ENCODE peak calls at places on chromosomes 4 and X, in ten cellular contexts. E is heart right ventricle, L is Panc1, W is psoas muscle, O is cardiac muscle cell, S is right lobe of liver, H is heart left ventricle, K is breast epithelium, R is lower lobe of right lung, D is colonic mucosa. A is an unnamed sample.

GRCh38 chrX:115459883-115460564 is 101.0 kb upstream of the PLS3 start:
- DNase-seq in S (no peak), H (no peak), E (no peak), R (no peak), K (no peak), W (no peak), L (no peak), O (no peak), D (no peak), A (no peak)

GRCh38 chr4:146346276-146346675 is 131.9 kb downstream of the REELD1 start:
- DNase-seq in E (no peak), H (no peak), K (no peak), D (no peak), O (no peak), S (no peak), R (no peak), L (no peak), W (no peak), A (no peak)

GRCh38 chr4:7906171-7906581 is 33.5 kb downstream of the AFAP1 start:
- DNase-seq in S (no peak), R (no peak), L (no peak), O (no peak), E (no peak), W (no peak), K (no peak), H (no peak), D (no peak), A (no peak)

GRCh38 chr4:82284475-82284857 is 89.3 kb downstream of the HNRNPD start:
- DNase-seq in R (no peak), S (no peak), H (no peak), W (no peak), E (no peak), O (peak; percentile 70), D (no peak), K (no peak), L (no peak), A (no peak)

GRCh38 chrX:96843566-96843965 is 40.1 kb upstream of the RPA4 start:
- DNase-seq in O (peak; percentile 43), L (no peak), K (no peak), W (no peak), E (peak; percentile 3), S (no peak), D (no peak), H (no peak), R (no peak), A (no peak)

GRCh38 chr4:26619784-26620183 is 35.9 kb downstream of the TBC1D19 start:
- DNase-seq in O (no peak), E (no peak), L (no peak), W (no peak), R (no peak), K (no peak), S (no peak), D (no peak), H (no peak), A (no peak)

GRCh38 chrX:102832661-102833060 is 104.4 kb upstream of the RAB40AL start:
- DNase-seq in L (no peak), K (no peak), W (no peak), O (no peak), R (no peak), H (no peak), E (no peak), D (no peak), S (no peak), A (no peak)

GRCh38 chrX:119690921-119691716 is 1.8 kb downstream of the SEPTIN6 start:
- DNase-seq in L (no peak), R (no peak), E (no peak), W (no peak), D (no peak), K (no peak), S (peak; percentile 72), O (no peak), H (no peak), A (no peak)

GRCh38 chrX:120672389-120672788 is 42.5 kb upstream of the C1GALT1C1 start:
- DNase-seq in W (peak; percentile 69), S (peak; percentile 58), O (no peak), R (no peak), K (peak; percentile 19), D (no peak), L (peak; percentile 10), E (peak; percentile 22), H (peak; percentile 12), A (no peak)

GRCh38 chr4:6442555-6442954 is 29.9 kb downstream of the PPP2R2C start:
- DNase-seq in S (no peak), R (no peak), O (no peak), L (no peak), W (no peak), H (no peak), K (no peak), E (no peak), D (no peak), A (no peak)

GRCh38 chrX:131746491-131746968 is 202.7 kb downstream of the OR13H1 start:
- DNase-seq in S (no peak), E (peak; percentile 8), O (no peak), D (peak; percentile 91), H (no peak), R (no peak), K (peak; percentile 85), L (peak; percentile 91), W (peak; percentile 90), A (peak; percentile 23)

GRCh38 chrX:39896951-39897740 is 200.6 kb downstream of the BCOR start:
- DNase-seq in W (peak; percentile 64), H (no peak), R (peak; percentile 49), K (peak; percentile 78), E (peak; percentile 20), D (no peak), O (peak; percentile 74), L (no peak), S (no peak), A (no peak)

GRCh38 chr4:133741766-133742165 is 459.8 kb downstream of the PABPC4L start:
- DNase-seq in S (no peak), E (no peak), K (no peak), R (no peak), L (no peak), O (no peak), H (no peak), W (no peak), D (no peak), A (no peak)

GRCh38 chrX:87728459-87728858 is 210.9 kb downstream of the KLHL4 start:
- DNase-seq in R (no peak), K (no peak), E (no peak), S (no peak), O (no peak), H (no peak), L (no peak), D (no peak), W (no peak), A (no peak)

GRCh38 chr4:8181844-8182243 is 17.2 kb upstream of the SH3TC1 start:
- DNase-seq in H (peak; percentile 54), L (no peak), D (peak; percentile 84), O (peak; percentile 75), K (no peak), R (peak; percentile 47), W (no peak), S (no peak), E (no peak), A (no peak)

GRCh38 chr4:113071811-113072210 is 22.4 kb downstream of the ANK2 start:
- DNase-seq in S (no peak), O (no peak), R (no peak), W (no peak), H (no peak), K (no peak), D (no peak), E (no peak), L (no peak), A (no peak)

GRCh38 chr4:27217261-27217769 is 356.7 kb downstream of the STIM2 start:
- DNase-seq in D (no peak), W (no peak), O (no peak), L (no peak), H (no peak), R (no peak), K (no peak), E (no peak), S (no peak), A (no peak)

GRCh38 chr4:147822128-147822527 is 90.2 kb downstream of the ARHGAP10 start:
- DNase-seq in S (peak; percentile 90), K (peak; percentile 78), W (peak; percentile 91), D (peak; percentile 37), R (peak; percentile 86), L (no peak), O (peak; percentile 40), H (peak; percentile 85), E (peak; percentile 84), A (no peak)

GRCh38 chr4:140252742-140253555 is 99.0 kb upstream of the MAML3 start:
- DNase-seq in D (peak; percentile 81), K (peak; percentile 58), L (no peak), R (peak; percentile 82), O (peak; percentile 84), S (peak; percentile 78), H (peak; percentile 76), W (peak; percentile 83), E (peak; percentile 65), A (no peak)

DNA sequence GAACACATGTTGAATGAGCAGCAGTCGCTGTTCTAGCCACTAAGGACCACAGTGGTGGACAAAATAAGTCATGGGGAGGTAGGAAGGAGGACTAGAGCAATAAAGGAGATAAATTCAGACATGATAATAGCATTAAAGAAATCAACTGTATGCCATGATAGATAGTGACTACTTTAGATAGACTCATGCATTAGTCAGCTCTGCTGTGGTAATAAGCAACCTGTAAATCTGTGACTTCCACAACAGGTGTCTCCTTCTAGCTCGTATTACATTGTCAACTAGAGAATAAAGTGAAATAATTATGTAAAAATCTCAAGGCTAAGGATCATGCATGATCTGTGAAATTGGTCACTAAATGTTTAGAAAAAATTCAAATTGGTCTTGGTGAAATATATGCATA is 77.9 kb downstream of the WWC2 start:
- DNase-seq in S (no peak), R (no peak), O (no peak), D (no peak), H (no peak), W (no peak), L (no peak), K (no peak), E (no peak), A (no peak)
- H3K4me1 ChIP-seq in S (peaks cover 21% of the 10 kb centered on the region), R (peaks cover 33% of the 10 kb centered on the region), O (peaks cover 10% of the 10 kb centered on the region), D (no peaks in the 10 kb centered on the region), H (peaks cover 23% of the 10 kb centered on the region), W (peaks cover 4% of the 10 kb centered on the region), L (peaks cover 68% of the 10 kb centered on the region), K (peaks cover 3% of the 10 kb centered on the region), E (peaks cover 14% of the 10 kb centered on the region), A (no peaks in the 10 kb centered on the region)

GRCh38 chr4:137535718-137536117 is 3.4 kb upstream of the PCDH18 start:
- DNase-seq in L (no peak), E (no peak), S (no peak), R (no peak), W (no peak), K (no peak), D (no peak), O (no peak), H (no peak), A (no peak)
- H3K27ac ChIP-seq in L (no peak overlapping the region), E (no peak overlapping the region), S (no peak overlapping the region), R (no peak overlapping the region), W (no peak overlapping the region), K (peak overlapping the region; percentile 81), D (no peak overlapping the region), O (no peak overlapping the region), H (no peak overlapping the region), A (peak overlapping the region; percentile 83)

GRCh38 chr4:48553720-48554119 is 63.7 kb downstream of the ZAR1 start:
- DNase-seq in L (no peak), D (no peak), R (no peak), E (no peak), W (no peak), O (no peak), S (no peak), H (no peak), K (no peak), A (no peak)
- H3K4me3 ChIP-seq in L (no peak overlapping the region), D (no peak overlapping the region), R (no peak overlapping the region), E (no peak overlapping the region), W (no peak overlapping the region), O (no peak overlapping the region), S (no peak overlapping the region), H (no peak overlapping the region), K (no peak overlapping the region), A (no peak overlapping the region)

GRCh38 chr4:176774852-176775251 is 17.9 kb downstream of the VEGFC start:
- DNase-seq in E (no peak), W (no peak), S (no peak), O (no peak), D (no peak), H (no peak), R (no peak), K (no peak), L (no peak), A (no peak)
- H3K4me1 ChIP-seq in E (no peaks in the 10 kb centered on the region), W (peaks cover 6% of the 10 kb centered on the region), S (no peaks in the 10 kb centered on the region), O (peaks cover 7% of the 10 kb centered on the region), D (no peaks in the 10 kb centered on the region), H (peaks cover 3% of the 10 kb centered on the region), R (no peaks in the 10 kb centered on the region), K (no peaks in the 10 kb centered on the region), L (peaks cover 34% of the 10 kb centered on the region), A (no peaks in the 10 kb centered on the region)